ENCODE peak calls at places on chromosome X, in four cellular contexts. K is psoas muscle; U is right cardiac atrium; H is CD4-positive, alpha-beta T cell. D is an unnamed sample.

GRCh38 chrX:49754238-49754857 is 58.6 kb upstream of the PAGE1 start:
- DNase-seq in H (peak; percentile 34), K (peak; percentile 56), U (peak; percentile 31), D (no peak)

GRCh38 chrX:133359466-133359865 is 55.8 kb downstream of the GPC4 start:
- DNase-seq in K (no peak), H (no peak), U (no peak), D (no peak)

GRCh38 chrX:57044226-57044625 is 48.9 kb upstream of the SPIN3 start:
- DNase-seq in U (no peak), H (no peak), K (no peak), D (no peak)

GRCh38 chrX:105018865-105019264 is 201.6 kb downstream of the TEX13A start:
- DNase-seq in K (no peak), H (no peak), U (no peak), D (no peak)

GRCh38 chrX:46819136-46819535 is 17.7 kb upstream of the RP2 start:
- DNase-seq in H (no peak), K (no peak), U (no peak), D (no peak)

GRCh38 chrX:68443155-68443868 is 10.0 kb upstream of the OPHN1 start:
- DNase-seq in H (no peak), U (no peak), K (no peak), D (no peak)

GRCh38 chrX:82458207-82458754 is 1049.8 kb upstream of the POU3F4 start:
- DNase-seq in H (no peak), K (no peak), U (no peak), D (no peak)

GRCh38 chrX:134158821-134159512 is 78.0 kb upstream of the CCDC160 start:
- DNase-seq in H (no peak), U (no peak), K (no peak), D (no peak)

GRCh38 chrX:8868070-8868795 is 67.0 kb upstream of the FAM9A start:
- DNase-seq in H (no peak), U (no peak), K (no peak), D (peak; percentile 91)

GRCh38 chrX:1472975-1473374 is 20.3 kb upstream of the ASMTL start:
- DNase-seq in H (no peak), K (no peak), U (no peak), D (no peak)

GRCh38 chrX:68084765-68085164 is 348.5 kb downstream of the OPHN1 start:
- DNase-seq in H (no peak), U (no peak), K (no peak), D (no peak)

GRCh38 chrX:132958086-132958703 is at the start of gene HS6ST2:
- DNase-seq in U (no peak), K (peak; percentile 48), H (no peak), D (no peak)

GRCh38 chrX:110402091-110402854 is 43.6 kb downstream of the RTL9 start:
- DNase-seq in K (peak; percentile 66), H (no peak), U (peak; percentile 41), D (no peak)

GRCh38 chrX:15882704-15883539 is 28.3 kb upstream of the AP1S2 start:
- DNase-seq in K (no peak), H (no peak), U (no peak), D (no peak)

GRCh38 chrX:22922961-22923360 is 76.8 kb upstream of the DDX53 start:
- DNase-seq in H (no peak), K (no peak), U (no peak), D (no peak)

GRCh38 chrX:75893281-75893680 is 108.2 kb upstream of the MAGEE2 start:
- DNase-seq in H (no peak), K (no peak), U (no peak), D (no peak)

GRCh38 chrX:130975947-130976346 is 72.9 kb upstream of the ENOX2 start:
- DNase-seq in K (no peak), H (no peak), U (no peak), D (no peak)

GRCh38 chrX:140440891-140441290 is 64.0 kb downstream of the SOX3 start:
- DNase-seq in K (no peak), U (no peak), H (no peak), D (no peak)

GRCh38 chrX:45424341-45424740 is 223.7 kb upstream of the DIPK2B start:
- DNase-seq in H (no peak), U (no peak), K (no peak), D (no peak)

GRCh38 chrX:38154340-38154739 is 66.3 kb downstream of the SRPX start:
- DNase-seq in K (no peak), U (no peak), H (no peak), D (no peak)

GRCh38 chrX:40527543-40527942 is 53.2 kb upstream of the ATP6AP2 start:
- DNase-seq in H (no peak), U (no peak), K (no peak), D (no peak)

GRCh38 chrX:40530471-40530870 is 50.3 kb upstream of the ATP6AP2 start:
- DNase-seq in K (no peak), U (no peak), H (no peak), D (no peak)

GRCh38 chrX:40526412-40526811 is 54.4 kb upstream of the ATP6AP2 start:
- DNase-seq in U (no peak), K (no peak), H (no peak), D (no peak)

GRCh38 chrX:40531056-40531826 is 49.5 kb upstream of the ATP6AP2 start:
- DNase-seq in U (no peak), K (no peak), H (no peak), D (no peak)
- H3K27ac ChIP-seq in U (no peak overlapping the region), K (no peak overlapping the region), H (no peak overlapping the region), D (no peak overlapping the region)

DNA sequence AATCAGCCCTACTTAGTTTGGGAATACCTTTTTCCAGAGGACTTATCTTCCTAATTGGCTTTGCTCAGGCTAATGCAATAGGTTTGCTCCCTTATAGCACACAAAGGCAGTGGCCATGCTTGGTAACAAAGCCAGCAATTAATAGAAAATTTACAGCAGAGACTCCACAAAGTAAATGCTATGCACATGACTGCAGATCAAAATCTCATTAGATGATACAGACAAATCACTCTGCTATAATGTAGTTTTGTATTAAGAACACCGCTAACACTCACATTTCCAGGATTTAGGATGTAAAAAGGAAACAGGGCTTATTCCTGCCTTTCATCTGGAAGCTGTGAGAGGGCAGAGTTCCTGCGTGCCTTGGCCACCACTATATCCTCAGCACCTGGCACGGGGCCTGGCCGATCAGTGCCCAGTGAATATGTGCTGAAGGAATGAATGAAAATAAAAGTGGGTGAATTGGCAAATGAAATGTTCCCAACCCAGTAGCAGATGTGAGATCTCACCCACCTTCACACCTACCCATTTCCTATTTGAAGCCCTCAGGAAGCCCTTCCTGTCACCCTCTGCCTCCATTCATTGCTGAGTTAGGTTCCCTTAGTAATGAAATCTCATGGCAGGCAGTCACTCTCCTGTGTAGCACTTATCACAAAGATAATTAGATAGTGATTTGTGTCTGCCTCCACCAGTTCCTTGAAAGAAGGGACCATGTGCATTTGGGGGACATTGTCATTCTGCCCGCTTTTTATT is 5.1 kb downstream of the SEPTIN6 start:
- DNase-seq in U (no peak), K (no peak), H (no peak), D (no peak)
- H3K27ac ChIP-seq in U (no peak overlapping the region), K (no peak overlapping the region), H (peak overlapping the region; percentile 59), D (no peak overlapping the region)

GRCh38 chrX:18885317-18886004 is 98.5 kb downstream of the PHKA2 start:
- DNase-seq in H (no peak), U (no peak), K (no peak), D (no peak)
- H3K27ac ChIP-seq in H (peak overlapping the region; percentile 29), U (peak overlapping the region; percentile 96), K (peak overlapping the region; percentile 80), D (peak overlapping the region; percentile 84)

DNA sequence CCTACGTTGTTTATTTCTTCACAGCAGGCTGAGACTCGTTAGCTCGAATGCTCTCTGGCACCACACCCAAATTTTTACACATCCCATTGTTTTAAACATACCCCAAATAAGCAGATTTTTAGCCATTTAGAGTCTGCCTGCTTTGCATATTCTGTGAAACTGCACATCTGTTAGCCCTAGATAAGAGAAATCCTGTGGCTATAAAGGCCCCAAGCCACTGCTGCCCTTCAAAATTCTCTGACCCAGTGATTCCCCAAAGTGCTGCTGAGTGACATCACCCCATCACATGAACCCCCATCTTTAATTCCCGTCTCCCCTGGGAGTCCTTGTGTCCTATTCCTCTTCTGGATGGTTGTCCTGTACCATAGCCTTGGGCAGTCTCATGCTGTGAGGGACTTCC is 20.8 kb downstream of the TEX13C start:
- DNase-seq in K (no peak), U (no peak), H (no peak), D (no peak)
- H3K27ac ChIP-seq in K (no peak overlapping the region), U (no peak overlapping the region), H (no peak overlapping the region), D (no peak overlapping the region)

GRCh38 chrX:34654939-34655338 is 2.1 kb downstream of the TMEM47 start:
- DNase-seq in K (no peak), U (no peak), H (no peak), D (no peak)
- H3K27ac ChIP-seq in K (peak overlapping the region; percentile 82), U (no peak overlapping the region), H (no peak overlapping the region), D (no peak overlapping the region)

DNA sequence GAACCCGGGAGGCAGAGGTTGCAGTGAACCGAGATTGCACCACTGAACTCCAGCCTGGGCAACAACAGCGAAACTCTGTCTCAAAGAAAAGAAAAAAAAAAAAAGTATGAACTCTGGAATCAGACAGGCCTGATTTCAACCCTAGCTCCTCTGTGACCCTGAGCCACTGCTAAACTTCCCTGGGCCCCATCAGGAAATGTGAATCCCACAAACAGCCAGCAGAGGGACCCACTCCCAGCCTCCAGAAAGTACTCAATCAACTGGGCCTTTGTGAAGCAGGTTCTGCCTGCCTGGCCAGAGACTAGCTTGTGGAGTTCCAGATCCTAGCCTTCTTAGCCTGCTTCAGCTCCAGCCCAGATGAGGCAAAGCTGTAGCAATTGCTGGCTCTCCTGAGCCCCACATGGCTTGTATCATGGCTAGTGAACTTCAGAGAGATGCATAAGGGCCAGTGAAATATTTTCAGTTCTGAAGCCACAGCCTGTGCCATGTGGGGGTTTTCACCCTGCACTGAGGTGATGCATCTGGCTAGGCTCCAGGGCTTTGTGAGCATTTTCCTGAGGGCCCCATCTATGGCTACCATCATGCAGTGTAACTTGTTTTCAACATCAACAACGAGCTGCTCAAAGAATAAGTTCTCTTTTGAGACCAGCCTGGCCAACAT is 7.2 kb upstream of the IDS start:
- DNase-seq in U (peak; percentile 29), H (peak; percentile 53), K (no peak), D (no peak)
- H3K27ac ChIP-seq in U (no peak overlapping the region), H (no peak overlapping the region), K (no peak overlapping the region), D (peak overlapping the region; percentile 45)

DNA sequence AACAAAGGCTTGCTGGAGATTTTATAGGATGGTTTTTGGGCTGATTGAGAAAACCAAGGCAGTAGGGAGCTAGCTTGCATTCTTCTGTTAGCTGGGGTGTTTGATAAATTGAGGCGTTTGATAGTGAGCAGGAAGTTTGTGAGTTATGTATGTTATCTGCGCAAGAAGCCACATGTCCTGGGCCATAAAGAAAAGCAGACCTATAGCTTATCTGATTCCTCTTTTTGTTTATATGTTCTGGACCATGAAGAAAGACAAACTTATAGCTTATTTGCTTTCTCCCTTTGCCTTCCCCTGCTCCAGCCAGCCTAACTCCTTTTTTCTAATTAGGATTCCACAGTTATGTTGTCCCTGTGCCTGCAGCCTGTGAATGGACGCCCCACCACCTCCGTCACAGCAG is 9.2 kb downstream of the HNRNPH2 start:
- DNase-seq in K (no peak), U (no peak), H (no peak), D (no peak)
- H3K27ac ChIP-seq in K (no peak overlapping the region), U (peak overlapping the region; percentile 98), H (no peak overlapping the region), D (no peak overlapping the region)

GRCh38 chrX:21721175-21721574 is 36.7 kb downstream of the SMPX start:
- DNase-seq in U (no peak), H (no peak), K (no peak), D (no peak)
- H3K27ac ChIP-seq in U (no peak overlapping the region), H (no peak overlapping the region), K (peak overlapping the region; percentile 58), D (no peak overlapping the region)

GRCh38 chrX:97529801-97530200 is 646.1 kb downstream of the RPA4 start:
- DNase-seq in K (no peak), H (no peak), U (no peak), D (no peak)
- H3K27ac ChIP-seq in K (no peak overlapping the region), H (no peak overlapping the region), U (no peak overlapping the region), D (no peak overlapping the region)